ENCODE peak calls at places on chromosomes 11 and 22, in eight cellular contexts. A is posterior cingulate gyrus; O is hippocampal formation; W is astrocyte; F is stimulated activated CD4-positive, alpha-beta T cell treated with anti-CD3 and anti-CD28 coated beads, Interleukin-1b, Interleukin-23, amount 100 ng/mL, for 48 hours; T is T-helper 2 cell; S is bronchial epithelial cell; H is iPS DF 6.9. V is an unnamed sample.

GRCh38 chr22:17897864-17898263 is 123.6 kb upstream of the BID start:
- DNase-seq in A (no peak), O (no peak), W (no peak), F (no peak), T (no peak), S (no peak), H (no peak), V (peak; percentile 54)

GRCh38 chr22:27480487-27480886 is 321.1 kb downstream of the MN1 start:
- DNase-seq in A (peak; percentile 19), O (peak; percentile 33), W (no peak), F (no peak), T (no peak), S (no peak), H (no peak), V (no peak)

GRCh38 chr22:27614291-27615007 is 187.1 kb downstream of the MN1 start:
- DNase-seq in A (no peak), O (no peak), W (no peak), F (no peak), T (no peak), S (no peak), H (no peak), V (no peak)

GRCh38 chr11:35347173-35347878 is 72.0 kb downstream of the SLC1A2 start:
- DNase-seq in A (no peak), O (no peak), W (no peak), F (no peak), T (no peak), S (no peak), H (no peak), V (no peak)

GRCh38 chr11:107043242-107043991 is 25.1 kb upstream of the GUCY1A2 start:
- DNase-seq in A (no peak), O (no peak), W (peak; percentile 100), F (no peak), T (peak; percentile 51), S (peak; percentile 70), H (no peak), V (peak; percentile 99)

GRCh38 chr11:2092464-2092910 is 46.7 kb downstream of the IGF2 start:
- DNase-seq in A (no peak), O (no peak), W (no peak), F (no peak), T (no peak), S (no peak), H (no peak), V (no peak)

GRCh38 chr22:41825376-41825775 is 7.5 kb upstream of the SREBF2 start:
- DNase-seq in A (no peak), O (no peak), W (peak; percentile 41), F (no peak), T (no peak), S (no peak), H (no peak), V (no peak)

GRCh38 chr11:108518581-108518980 is 20.4 kb upstream of the POGLUT3 start:
- DNase-seq in A (no peak), O (no peak), W (no peak), F (no peak), T (no peak), S (no peak), H (no peak), V (no peak)

GRCh38 chr22:39246217-39246616 is 1.4 kb upstream of the PDGFB start:
- DNase-seq in A (no peak), O (no peak), W (no peak), F (no peak), T (no peak), S (no peak), H (no peak), V (no peak)

GRCh38 chr22:23119492-23120414 is 22.0 kb downstream of the RSPH14 start:
- DNase-seq in A (no peak), O (no peak), W (no peak), F (peak; percentile 72), T (peak; percentile 62), S (no peak), H (no peak), V (no peak)

GRCh38 chr11:128422576-128423370 is 164.6 kb downstream of the ETS1 start:
- DNase-seq in A (no peak), O (no peak), W (no peak), F (peak; percentile 95), T (peak; percentile 95), S (no peak), H (no peak), V (no peak)

GRCh38 chr11:46381046-46381835 is at the start of gene MDK:
- DNase-seq in A (no peak), O (no peak), W (no peak), F (no peak), T (no peak), S (no peak), H (no peak), V (no peak)

GRCh38 chr11:10041337-10041736 is 252.7 kb downstream of the SBF2 start:
- DNase-seq in A (no peak), O (no peak), W (no peak), F (no peak), T (no peak), S (no peak), H (no peak), V (no peak)

GRCh38 chr11:34303028-34303427 is 54.8 kb downstream of the ABTB2 start:
- DNase-seq in A (no peak), O (no peak), W (peak; percentile 30), F (no peak), T (no peak), S (no peak), H (no peak), V (no peak)

GRCh38 chr22:24087071-24087795 is 76.1 kb downstream of the CABIN1 start:
- DNase-seq in A (no peak), O (no peak), W (no peak), F (no peak), T (no peak), S (no peak), H (no peak), V (no peak)

GRCh38 chr11:83008581-83008923 is 63.1 kb downstream of the RAB30 start:
- DNase-seq in A (no peak), O (no peak), W (peak; percentile 66), F (no peak), T (no peak), S (peak; percentile 66), H (no peak), V (peak; percentile 32)